ENCODE peak calls at places on chromosomes 6 and 20, in four cellular contexts. One of them, this sample, is unnamed.

GRCh38 chr6:2970753-2971419 is 481 bp downstream of the SERPINB6 start:
- DNase-seq in GM12865: peak
- DNase-seq in OCI-LY7: no peak
- DNase-seq in GM23248: peak
- DNase-seq in this sample: no peak

GRCh38 chr6:33570806-33571636 is 9.1 kb downstream of the BAK1 start:
- DNase-seq in GM12865: peak
- DNase-seq in OCI-LY7: peak
- DNase-seq in GM23248: peak
- DNase-seq in this sample: peak

GRCh38 chr6:31977816-31978431 is 3.9 kb upstream of the C4A start:
- DNase-seq in GM12865: no peak
- DNase-seq in OCI-LY7: no peak
- DNase-seq in GM23248: no peak
- DNase-seq in this sample: no peak

GRCh38 chr6:16909599-16910360 is 148.5 kb upstream of the ATXN1 start:
- DNase-seq in GM12865: no peak
- DNase-seq in OCI-LY7: no peak
- DNase-seq in GM23248: peak
- DNase-seq in this sample: no peak

GRCh38 chr6:136677344-136677743 is 114.9 kb downstream of the MAP3K5 start:
- DNase-seq in GM12865: no peak
- DNase-seq in OCI-LY7: no peak
- DNase-seq in GM23248: no peak
- DNase-seq in this sample: no peak

GRCh38 chr6:109170333-109170732 is 75.0 kb downstream of the CEP57L1 start:
- DNase-seq in GM12865: no peak
- DNase-seq in OCI-LY7: no peak
- DNase-seq in GM23248: no peak
- DNase-seq in this sample: no peak

GRCh38 chr6:163284151-163284550 is 130.4 kb upstream of the QKI start:
- DNase-seq in GM12865: no peak
- DNase-seq in OCI-LY7: no peak
- DNase-seq in GM23248: no peak
- DNase-seq in this sample: no peak

GRCh38 chr20:59738851-59739250 is 134.5 kb downstream of the PHACTR3 start:
- DNase-seq in GM12865: no peak
- DNase-seq in OCI-LY7: no peak
- DNase-seq in GM23248: no peak
- DNase-seq in this sample: no peak

GRCh38 chr6:37878150-37878710 is 58.7 kb downstream of the ZFAND3 start:
- DNase-seq in GM12865: no peak
- DNase-seq in OCI-LY7: no peak
- DNase-seq in GM23248: peak
- DNase-seq in this sample: no peak

GRCh38 chr6:34195726-34196115 is 41.0 kb upstream of the HMGA1 start:
- DNase-seq in GM12865: no peak
- DNase-seq in OCI-LY7: no peak
- DNase-seq in GM23248: no peak
- DNase-seq in this sample: no peak

GRCh38 chr20:9417665-9418064 is 96.7 kb upstream of the LAMP5 start:
- DNase-seq in GM12865: no peak
- DNase-seq in OCI-LY7: no peak
- DNase-seq in GM23248: peak
- DNase-seq in this sample: no peak

GRCh38 chr20:57504411-57504810 is 20.5 kb downstream of the CTCFL start:
- DNase-seq in GM12865: no peak
- DNase-seq in OCI-LY7: no peak
- DNase-seq in GM23248: no peak
- DNase-seq in this sample: no peak

GRCh38 chr6:92559002-92559401 is 860.4 kb downstream of the EPHA7 start:
- DNase-seq in GM12865: no peak
- DNase-seq in OCI-LY7: no peak
- DNase-seq in GM23248: no peak
- DNase-seq in this sample: no peak

GRCh38 chr20:53227523-53227922 is 255.4 kb downstream of the TSHZ2 start:
- DNase-seq in GM12865: no peak
- DNase-seq in OCI-LY7: no peak
- DNase-seq in GM23248: peak
- DNase-seq in this sample: no peak

GRCh38 chr6:41042167-41042566 is at the start of gene TSPO2:
- DNase-seq in GM12865: no peak
- DNase-seq in OCI-LY7: no peak
- DNase-seq in GM23248: no peak
- DNase-seq in this sample: no peak

GRCh38 chr20:63253438-63254236 is 626 bp downstream of the NKAIN4 start:
- DNase-seq in GM12865: no peak
- DNase-seq in OCI-LY7: no peak
- DNase-seq in GM23248: peak
- DNase-seq in this sample: no peak

GRCh38 chr6:44472250-44472945 is 84.9 kb downstream of the CDC5L start:
- DNase-seq in GM12865: no peak
- DNase-seq in OCI-LY7: no peak
- DNase-seq in GM23248: no peak
- DNase-seq in this sample: no peak

GRCh38 chr20:2871111-2871465 is 2.2 kb upstream of the PTPRA start:
- DNase-seq in GM12865: no peak
- DNase-seq in OCI-LY7: no peak
- DNase-seq in GM23248: peak
- DNase-seq in this sample: no peak

GRCh38 chr6:13560651-13561044 is 13.8 kb upstream of the SIRT5 start:
- DNase-seq in GM12865: no peak
- DNase-seq in OCI-LY7: no peak
- DNase-seq in GM23248: no peak
- DNase-seq in this sample: no peak

DNA sequence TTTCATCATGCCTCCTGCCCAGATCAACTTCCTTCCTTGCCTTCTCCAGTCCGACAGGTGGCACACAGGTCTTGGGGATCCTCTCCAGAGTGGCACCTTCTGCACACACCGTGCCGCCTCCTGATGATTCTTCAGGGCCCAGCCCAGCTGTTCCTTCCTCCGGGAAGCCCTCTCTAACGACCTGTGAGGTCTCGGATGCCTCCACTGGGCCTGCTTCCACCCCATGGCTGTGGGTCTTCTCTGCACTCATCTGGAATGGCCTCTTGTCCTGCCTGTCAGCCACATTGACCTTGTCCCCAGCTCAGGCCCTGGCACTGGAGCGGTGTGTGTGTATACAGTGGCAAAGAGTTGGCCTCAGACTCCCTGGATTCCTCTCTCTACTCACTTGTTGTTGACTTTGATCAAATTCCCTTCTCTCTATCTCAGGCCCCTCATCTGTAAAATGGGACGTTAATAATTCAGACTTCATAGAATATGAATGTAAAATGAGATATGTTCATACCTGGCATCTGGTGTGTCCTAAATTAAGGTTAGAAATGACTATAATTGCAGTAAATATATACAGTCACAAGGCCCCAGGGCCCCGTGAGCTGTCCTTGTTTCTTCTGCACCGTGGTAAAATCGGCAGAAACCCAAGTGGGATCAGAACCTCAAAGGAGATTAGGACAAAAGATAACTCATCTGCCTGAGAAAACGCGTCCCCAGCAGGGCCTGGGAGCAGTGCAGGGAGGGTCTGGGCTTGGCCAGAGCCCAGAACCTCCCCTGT is 1.5 kb downstream of the FAM210B start:
- DNase-seq in GM12865: no peak
- DNase-seq in OCI-LY7: no peak
- DNase-seq in GM23248: no peak
- DNase-seq in this sample: no peak
- H3K4me3 ChIP-seq in GM12865: no peak
- H3K4me3 ChIP-seq in OCI-LY7: no peak
- H3K4me3 ChIP-seq in GM23248: peak
- H3K4me3 ChIP-seq in this sample: no peak

GRCh38 chr20:1418335-1418734 is 25.5 kb upstream of the FKBP1A start:
- DNase-seq in GM12865: no peak
- DNase-seq in OCI-LY7: no peak
- DNase-seq in GM23248: peak
- DNase-seq in this sample: no peak
- H3K4me3 ChIP-seq in GM12865: no peak
- H3K4me3 ChIP-seq in OCI-LY7: no peak
- H3K4me3 ChIP-seq in GM23248: no peak
- H3K4me3 ChIP-seq in this sample: no peak

DNA sequence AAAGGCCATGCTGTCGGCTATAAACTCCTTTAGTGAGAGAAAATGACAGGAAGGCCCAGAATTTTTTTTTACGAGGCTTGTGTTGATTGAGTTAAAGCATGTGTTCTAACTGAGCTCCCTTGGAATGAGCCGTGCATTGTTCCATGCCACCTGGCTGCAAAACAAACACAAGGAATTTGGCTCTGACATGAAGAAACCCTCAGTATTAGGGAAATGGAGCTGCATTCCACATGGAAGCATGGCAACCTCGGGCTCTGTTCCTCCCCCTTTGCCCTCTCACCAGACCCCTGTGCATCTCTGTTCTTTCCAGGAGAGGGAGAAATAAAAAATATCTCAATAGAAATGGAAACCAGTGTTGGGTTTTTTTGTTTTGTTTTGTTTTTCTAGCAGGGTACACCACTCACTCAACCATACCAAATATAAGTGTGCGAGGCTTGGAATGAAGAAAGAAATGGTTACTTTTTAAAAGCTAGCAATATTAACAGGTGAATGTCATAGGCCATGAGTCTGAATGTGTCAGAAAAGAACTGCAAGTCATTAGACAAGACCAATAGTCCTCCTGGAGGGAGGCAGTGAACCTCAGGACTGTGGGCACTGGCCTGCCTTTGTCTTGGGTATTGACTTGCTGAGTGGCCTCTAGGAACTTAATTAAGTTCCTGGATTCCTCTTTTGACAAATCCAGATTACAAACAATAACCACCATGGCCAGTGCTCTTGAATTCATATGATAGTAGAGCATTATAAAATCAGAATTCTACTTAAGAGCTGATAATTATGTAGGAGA is 935.1 kb downstream of the KIF16B start:
- DNase-seq in GM12865: no peak
- DNase-seq in OCI-LY7: no peak
- DNase-seq in GM23248: no peak
- DNase-seq in this sample: no peak
- H3K4me3 ChIP-seq in GM12865: no peak
- H3K4me3 ChIP-seq in OCI-LY7: no peak
- H3K4me3 ChIP-seq in GM23248: no peak
- H3K4me3 ChIP-seq in this sample: no peak

GRCh38 chr6:53492860-53493634 is 51.9 kb downstream of the GCLC start:
- DNase-seq in GM12865: peak
- DNase-seq in OCI-LY7: peak
- DNase-seq in GM23248: peak
- DNase-seq in this sample: peak
- H3K4me3 ChIP-seq in GM12865: no peak
- H3K4me3 ChIP-seq in OCI-LY7: no peak
- H3K4me3 ChIP-seq in GM23248: peak
- H3K4me3 ChIP-seq in this sample: no peak

GRCh38 chr20:36304786-36305495 is 1.2 kb upstream of the DLGAP4 start:
- DNase-seq in GM12865: no peak
- DNase-seq in OCI-LY7: no peak
- DNase-seq in GM23248: no peak
- DNase-seq in this sample: no peak

GRCh38 chr20:36308318-36308710 is 2.2 kb downstream of the DLGAP4 start:
- DNase-seq in GM12865: no peak
- DNase-seq in OCI-LY7: no peak
- DNase-seq in GM23248: no peak
- DNase-seq in this sample: no peak

GRCh38 chr20:36305602-36306556 is at the start of gene DLGAP4:
- DNase-seq in GM12865: no peak
- DNase-seq in OCI-LY7: no peak
- DNase-seq in GM23248: no peak
- DNase-seq in this sample: no peak

GRCh38 chr20:36307412-36308317 is 1.5 kb downstream of the DLGAP4 start:
- DNase-seq in GM12865: no peak
- DNase-seq in OCI-LY7: no peak
- DNase-seq in GM23248: no peak
- DNase-seq in this sample: no peak

GRCh38 chr20:36306557-36307411 is 645 bp downstream of the DLGAP4 start:
- DNase-seq in GM12865: no peak
- DNase-seq in OCI-LY7: no peak
- DNase-seq in GM23248: no peak
- DNase-seq in this sample: no peak
- H3K4me3 ChIP-seq in GM12865: no peak
- H3K4me3 ChIP-seq in OCI-LY7: no peak
- H3K4me3 ChIP-seq in GM23248: no peak
- H3K4me3 ChIP-seq in this sample: no peak

GRCh38 chr6:157761331-157761921 is 61.6 kb upstream of the SNX9 start:
- DNase-seq in GM12865: peak
- DNase-seq in OCI-LY7: no peak
- DNase-seq in GM23248: peak
- DNase-seq in this sample: no peak
- H3K4me3 ChIP-seq in GM12865: no peak
- H3K4me3 ChIP-seq in OCI-LY7: no peak
- H3K4me3 ChIP-seq in GM23248: peak
- H3K4me3 ChIP-seq in this sample: no peak

DNA sequence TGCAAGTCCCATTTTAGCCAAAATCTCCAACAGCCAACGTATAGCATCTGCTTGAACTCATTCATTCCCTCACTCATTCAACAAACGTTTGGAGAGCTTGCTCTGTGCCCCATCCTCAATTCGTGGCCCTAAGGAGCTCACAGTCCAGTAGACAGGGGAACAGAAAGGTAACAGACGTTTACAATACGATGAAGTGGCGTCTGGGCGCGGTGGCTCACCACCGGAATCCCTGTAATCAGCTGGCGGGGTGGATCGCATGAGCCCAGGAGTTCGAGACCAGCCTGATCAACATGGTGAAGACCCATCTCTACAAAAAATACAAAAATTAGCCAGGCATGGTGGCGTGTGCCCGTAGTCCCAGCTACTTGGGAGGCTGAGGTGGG is 790 bp upstream of the E2F1 start:
- DNase-seq in GM12865: no peak
- DNase-seq in OCI-LY7: no peak
- DNase-seq in GM23248: no peak
- DNase-seq in this sample: no peak
- H3K4me3 ChIP-seq in GM12865: no peak
- H3K4me3 ChIP-seq in OCI-LY7: peak
- H3K4me3 ChIP-seq in GM23248: peak
- H3K4me3 ChIP-seq in this sample: peak

GRCh38 chr20:50055524-50056083 is 57.3 kb downstream of the UBE2V1 start:
- DNase-seq in GM12865: no peak
- DNase-seq in OCI-LY7: no peak
- DNase-seq in GM23248: peak
- DNase-seq in this sample: no peak
- H3K4me3 ChIP-seq in GM12865: no peak
- H3K4me3 ChIP-seq in OCI-LY7: no peak
- H3K4me3 ChIP-seq in GM23248: peak
- H3K4me3 ChIP-seq in this sample: no peak